ENCODE peak calls at places on chromosomes 1 and 21, in nine cellular contexts. One of them, this sample, is unnamed.

GRCh38 chr1:248786106-248786665 is 30.6 kb upstream of the LYPD8 start:
- DNase-seq in HL-60: peak; percentile 87
- DNase-seq in fibroblast of pulmonary artery: no peak
- DNase-seq in HepG2: no peak
- DNase-seq in cardiac fibroblast: no peak
- DNase-seq in cardiac muscle cell: no peak
- DNase-seq in brain microvascular endothelial cell: no peak
- DNase-seq in HFF-Myc: no peak
- DNase-seq in K562: no peak
- DNase-seq in this sample: no peak

GRCh38 chr1:25787477-25788043 is 12.4 kb upstream of the SELENON start:
- DNase-seq in K562: no peak
- DNase-seq in HL-60: no peak
- DNase-seq in cardiac muscle cell: no peak
- DNase-seq in HFF-Myc: no peak
- DNase-seq in HepG2: no peak
- DNase-seq in fibroblast of pulmonary artery: no peak
- DNase-seq in cardiac fibroblast: no peak
- DNase-seq in brain microvascular endothelial cell: no peak
- DNase-seq in this sample: no peak

GRCh38 chr1:53547321-53547720 is 88.1 kb downstream of the DMRTB1 start:
- DNase-seq in HepG2: no peak
- DNase-seq in K562: no peak
- DNase-seq in HFF-Myc: no peak
- DNase-seq in cardiac fibroblast: no peak
- DNase-seq in HL-60: no peak
- DNase-seq in cardiac muscle cell: no peak
- DNase-seq in fibroblast of pulmonary artery: no peak
- DNase-seq in brain microvascular endothelial cell: no peak
- DNase-seq in this sample: no peak

GRCh38 chr21:41438425-41439113 is 12.5 kb downstream of the MX1 start:
- DNase-seq in K562: no peak
- DNase-seq in fibroblast of pulmonary artery: no peak
- DNase-seq in HL-60: no peak
- DNase-seq in cardiac muscle cell: no peak
- DNase-seq in cardiac fibroblast: no peak
- DNase-seq in HFF-Myc: no peak
- DNase-seq in HepG2: no peak
- DNase-seq in brain microvascular endothelial cell: no peak
- DNase-seq in this sample: no peak

GRCh38 chr21:42238185-42238934 is 19.4 kb downstream of the ABCG1 start:
- DNase-seq in cardiac fibroblast: no peak
- DNase-seq in HFF-Myc: no peak
- DNase-seq in HL-60: no peak
- DNase-seq in brain microvascular endothelial cell: no peak
- DNase-seq in K562: no peak
- DNase-seq in cardiac muscle cell: no peak
- DNase-seq in HepG2: no peak
- DNase-seq in fibroblast of pulmonary artery: no peak
- DNase-seq in this sample: no peak

GRCh38 chr21:15682977-15683376 is 46.8 kb upstream of the USP25 start:
- DNase-seq in cardiac fibroblast: peak; percentile 52
- DNase-seq in K562: no peak
- DNase-seq in HL-60: peak; percentile 35
- DNase-seq in HepG2: no peak
- DNase-seq in brain microvascular endothelial cell: no peak
- DNase-seq in fibroblast of pulmonary artery: peak; percentile 79
- DNase-seq in cardiac muscle cell: no peak
- DNase-seq in HFF-Myc: no peak
- DNase-seq in this sample: no peak

GRCh38 chr1:156705918-156706646 is 699 bp upstream of the CRABP2 start:
- DNase-seq in HepG2: peak; percentile 23
- DNase-seq in brain microvascular endothelial cell: no peak
- DNase-seq in cardiac fibroblast: peak; percentile 59
- DNase-seq in cardiac muscle cell: peak; percentile 85
- DNase-seq in HFF-Myc: no peak
- DNase-seq in K562: peak; percentile 86
- DNase-seq in fibroblast of pulmonary artery: no peak
- DNase-seq in HL-60: peak; percentile 32
- DNase-seq in this sample: no peak

GRCh38 chr21:32131960-32132359 is 146.9 kb downstream of the MIS18A start:
- DNase-seq in cardiac muscle cell: no peak
- DNase-seq in K562: peak; percentile 65
- DNase-seq in brain microvascular endothelial cell: peak; percentile 10
- DNase-seq in HFF-Myc: no peak
- DNase-seq in cardiac fibroblast: peak; percentile 43
- DNase-seq in HL-60: no peak
- DNase-seq in fibroblast of pulmonary artery: peak; percentile 21
- DNase-seq in HepG2: peak; percentile 20
- DNase-seq in this sample: no peak

GRCh38 chr1:151944110-151944858 is 35.0 kb upstream of the THEM4 start:
- DNase-seq in cardiac fibroblast: no peak
- DNase-seq in K562: peak; percentile 28
- DNase-seq in brain microvascular endothelial cell: no peak
- DNase-seq in fibroblast of pulmonary artery: peak; percentile 20
- DNase-seq in HepG2: no peak
- DNase-seq in HL-60: peak; percentile 22
- DNase-seq in cardiac muscle cell: no peak
- DNase-seq in HFF-Myc: no peak
- DNase-seq in this sample: no peak

GRCh38 chr1:151943591-151943990 is 34.3 kb upstream of the THEM4 start:
- DNase-seq in HFF-Myc: no peak
- DNase-seq in brain microvascular endothelial cell: no peak
- DNase-seq in cardiac fibroblast: no peak
- DNase-seq in cardiac muscle cell: no peak
- DNase-seq in fibroblast of pulmonary artery: no peak
- DNase-seq in K562: no peak
- DNase-seq in HL-60: no peak
- DNase-seq in HepG2: no peak
- DNase-seq in this sample: no peak

GRCh38 chr1:151945725-151946365 is 36.5 kb upstream of the THEM4 start:
- DNase-seq in cardiac fibroblast: peak; percentile 99
- DNase-seq in HFF-Myc: peak; percentile 99
- DNase-seq in cardiac muscle cell: no peak
- DNase-seq in HepG2: peak; percentile 20
- DNase-seq in brain microvascular endothelial cell: peak; percentile 95
- DNase-seq in HL-60: peak; percentile 89
- DNase-seq in K562: peak; percentile 89
- DNase-seq in fibroblast of pulmonary artery: peak; percentile 98
- DNase-seq in this sample: peak; percentile 75

GRCh38 chr1:151946366-151946764 is 37.1 kb upstream of the THEM4 start:
- DNase-seq in HepG2: no peak
- DNase-seq in cardiac muscle cell: no peak
- DNase-seq in brain microvascular endothelial cell: no peak
- DNase-seq in fibroblast of pulmonary artery: peak; percentile 7
- DNase-seq in K562: no peak
- DNase-seq in cardiac fibroblast: no peak
- DNase-seq in HL-60: no peak
- DNase-seq in HFF-Myc: no peak
- DNase-seq in this sample: no peak

GRCh38 chr1:151944859-151945575 is 35.7 kb upstream of the THEM4 start:
- DNase-seq in K562: no peak
- DNase-seq in HFF-Myc: no peak
- DNase-seq in HepG2: no peak
- DNase-seq in cardiac muscle cell: no peak
- DNase-seq in fibroblast of pulmonary artery: no peak
- DNase-seq in HL-60: no peak
- DNase-seq in cardiac fibroblast: no peak
- DNase-seq in brain microvascular endothelial cell: no peak
- DNase-seq in this sample: no peak
- H3K4me3 ChIP-seq in K562: no peak overlapping the region
- H3K4me3 ChIP-seq in HFF-Myc: no peak overlapping the region
- H3K4me3 ChIP-seq in HepG2: no peak overlapping the region
- H3K4me3 ChIP-seq in cardiac muscle cell: no peak overlapping the region
- H3K4me3 ChIP-seq in fibroblast of pulmonary artery: no peak overlapping the region
- H3K4me3 ChIP-seq in HL-60: no peak overlapping the region
- H3K4me3 ChIP-seq in cardiac fibroblast: no peak overlapping the region
- H3K4me3 ChIP-seq in brain microvascular endothelial cell: no peak overlapping the region
- H3K4me3 ChIP-seq in this sample: no peak overlapping the region

GRCh38 chr1:40859017-40859416 is 3.1 kb downstream of the CITED4 start:
- DNase-seq in HepG2: no peak
- DNase-seq in cardiac fibroblast: no peak
- DNase-seq in HFF-Myc: no peak
- DNase-seq in K562: no peak
- DNase-seq in brain microvascular endothelial cell: no peak
- DNase-seq in HL-60: no peak
- DNase-seq in cardiac muscle cell: no peak
- DNase-seq in fibroblast of pulmonary artery: no peak
- DNase-seq in this sample: no peak

GRCh38 chr1:40860706-40861226 is 1.4 kb downstream of the CITED4 start:
- DNase-seq in fibroblast of pulmonary artery: no peak
- DNase-seq in HFF-Myc: no peak
- DNase-seq in brain microvascular endothelial cell: no peak
- DNase-seq in cardiac muscle cell: peak; percentile 35
- DNase-seq in HepG2: no peak
- DNase-seq in HL-60: peak; percentile 95
- DNase-seq in cardiac fibroblast: no peak
- DNase-seq in K562: no peak
- DNase-seq in this sample: no peak

GRCh38 chr1:40866408-40866788 is 4.2 kb upstream of the CITED4 start:
- DNase-seq in HL-60: no peak
- DNase-seq in brain microvascular endothelial cell: peak; percentile 33
- DNase-seq in HFF-Myc: no peak
- DNase-seq in fibroblast of pulmonary artery: no peak
- DNase-seq in HepG2: peak; percentile 58
- DNase-seq in K562: peak; percentile 38
- DNase-seq in cardiac fibroblast: no peak
- DNase-seq in cardiac muscle cell: no peak
- DNase-seq in this sample: no peak

GRCh38 chr1:40861227-40862003 is 748 bp downstream of the CITED4 start:
- DNase-seq in HepG2: no peak
- DNase-seq in HL-60: peak; percentile 15
- DNase-seq in HFF-Myc: no peak
- DNase-seq in cardiac fibroblast: peak; percentile 55
- DNase-seq in K562: no peak
- DNase-seq in brain microvascular endothelial cell: no peak
- DNase-seq in fibroblast of pulmonary artery: no peak
- DNase-seq in cardiac muscle cell: peak; percentile 68
- DNase-seq in this sample: no peak

DNA sequence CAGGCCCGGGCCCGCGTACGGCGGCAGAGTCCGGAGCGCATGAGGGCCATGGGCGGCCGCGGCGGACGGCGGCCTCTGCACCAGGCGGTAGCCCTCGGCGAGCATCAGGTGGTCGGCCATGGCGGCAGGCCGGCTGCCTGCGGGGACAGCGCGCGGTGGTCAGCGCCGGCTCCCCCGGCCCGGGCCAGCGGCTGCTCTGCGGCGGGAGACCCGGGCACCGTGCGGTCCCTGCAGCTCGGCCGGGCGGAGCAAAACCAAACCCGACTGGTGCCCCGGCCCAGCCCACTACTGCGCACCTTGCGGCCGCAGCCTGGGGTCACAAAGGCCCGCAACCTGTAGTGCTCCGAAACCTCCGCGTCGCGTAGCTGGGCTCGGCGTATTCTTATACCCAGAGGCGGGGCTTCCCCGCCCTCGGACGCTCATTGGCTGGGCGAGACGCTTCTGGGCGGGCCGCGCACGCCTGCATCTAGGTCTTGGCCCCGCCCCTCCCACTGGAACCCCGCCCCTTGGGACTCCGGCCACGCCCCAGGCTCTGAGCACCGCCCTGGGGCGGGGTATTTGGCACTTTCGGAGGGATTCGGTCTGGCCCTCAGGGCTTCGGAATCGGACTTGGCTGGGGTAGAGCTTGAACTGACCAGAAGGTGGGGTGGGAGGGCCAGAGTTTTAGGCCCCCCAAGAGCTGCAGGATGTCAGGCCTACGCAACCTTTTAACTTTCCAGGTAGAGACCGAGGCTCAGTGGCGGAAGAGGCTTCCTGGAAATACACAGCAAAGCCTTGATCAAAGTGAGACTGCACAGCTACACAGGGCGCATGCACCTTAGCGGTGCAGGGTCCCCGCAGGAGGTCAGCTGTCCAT is at the start of gene CITED4:
- DNase-seq in HFF-Myc: peak; percentile 67
- DNase-seq in fibroblast of pulmonary artery: peak; percentile 92
- DNase-seq in brain microvascular endothelial cell: peak; percentile 82
- DNase-seq in cardiac muscle cell: peak; percentile 98
- DNase-seq in HepG2: peak; percentile 88
- DNase-seq in cardiac fibroblast: peak; percentile 94
- DNase-seq in HL-60: peak; percentile 95
- DNase-seq in K562: peak; percentile 97
- DNase-seq in this sample: peak; percentile 74
- TF ChIP-seq CTCF in HFF-Myc: peak; percentile 38
- TF ChIP-seq CTCF in fibroblast of pulmonary artery: peak; percentile 13
- TF ChIP-seq CTCF in brain microvascular endothelial cell: no peak
- TF ChIP-seq CTCF in cardiac muscle cell: peak; percentile 23
- TF ChIP-seq CTCF in HepG2: peak; percentile 89
- TF ChIP-seq CTCF in cardiac fibroblast: peak; percentile 23
- TF ChIP-seq CTCF in HL-60: no peak
- TF ChIP-seq CTCF in K562: peak; percentile 85
- TF ChIP-seq CTCF in this sample: peak; percentile 28

DNA sequence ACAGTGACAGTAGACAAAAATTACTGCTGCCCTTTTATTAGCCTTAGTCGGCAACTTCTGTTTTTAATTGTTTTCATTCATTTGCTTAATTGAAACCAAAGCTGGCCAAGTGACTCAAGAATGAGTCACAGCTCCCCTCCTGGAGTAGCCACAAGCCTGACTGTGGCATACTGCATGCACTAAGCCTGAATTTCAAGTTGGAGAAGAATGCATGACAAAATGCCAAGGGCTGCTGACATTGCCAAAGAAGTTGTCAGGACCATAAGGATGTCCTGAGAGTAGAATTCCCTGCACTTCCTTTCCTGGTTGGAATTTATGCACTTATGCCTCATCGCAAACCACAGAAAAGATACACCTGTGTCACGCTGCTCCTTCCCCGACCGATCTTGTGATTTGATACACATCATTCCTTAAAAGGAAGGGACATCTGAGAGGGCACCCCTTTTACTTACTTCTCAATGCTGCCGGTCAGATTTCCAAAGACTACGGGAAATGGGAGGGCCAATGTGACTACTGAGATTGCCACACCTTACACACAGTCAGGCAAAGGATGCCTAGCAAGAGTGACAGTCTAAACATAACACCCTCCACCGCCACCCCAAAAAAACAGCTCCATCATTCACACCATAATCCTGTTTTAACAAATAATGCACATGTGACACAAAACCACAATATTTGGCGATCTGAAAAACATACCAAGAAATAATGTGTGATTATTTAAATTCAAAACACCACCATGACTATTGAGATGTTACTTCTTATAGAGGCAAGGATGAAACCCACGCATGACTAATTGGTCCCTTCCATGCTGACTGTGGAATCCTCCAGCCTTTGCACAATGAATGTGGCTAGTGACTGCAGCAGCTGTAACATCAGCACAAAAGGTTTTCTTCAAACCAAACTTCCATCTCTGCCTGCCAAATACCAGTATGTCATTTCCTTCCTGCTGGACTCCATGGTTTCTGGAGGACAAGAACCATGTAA is 28.2 kb downstream of the VAV3 start:
- DNase-seq in K562: no peak
- DNase-seq in HL-60: peak; percentile 75
- DNase-seq in cardiac fibroblast: peak; percentile 90
- DNase-seq in HFF-Myc: peak; percentile 96
- DNase-seq in brain microvascular endothelial cell: peak; percentile 78
- DNase-seq in fibroblast of pulmonary artery: peak; percentile 95
- DNase-seq in HepG2: no peak
- DNase-seq in cardiac muscle cell: no peak
- DNase-seq in this sample: peak; percentile 18
- H3K4me3 ChIP-seq in K562: no peak overlapping the region
- H3K4me3 ChIP-seq in HL-60: no peak overlapping the region
- H3K4me3 ChIP-seq in cardiac fibroblast: no peak overlapping the region
- H3K4me3 ChIP-seq in HFF-Myc: no peak overlapping the region
- H3K4me3 ChIP-seq in brain microvascular endothelial cell: no peak overlapping the region
- H3K4me3 ChIP-seq in fibroblast of pulmonary artery: no peak overlapping the region
- H3K4me3 ChIP-seq in HepG2: no peak overlapping the region
- H3K4me3 ChIP-seq in cardiac muscle cell: no peak overlapping the region
- H3K4me3 ChIP-seq in this sample: no peak overlapping the region

DNA sequence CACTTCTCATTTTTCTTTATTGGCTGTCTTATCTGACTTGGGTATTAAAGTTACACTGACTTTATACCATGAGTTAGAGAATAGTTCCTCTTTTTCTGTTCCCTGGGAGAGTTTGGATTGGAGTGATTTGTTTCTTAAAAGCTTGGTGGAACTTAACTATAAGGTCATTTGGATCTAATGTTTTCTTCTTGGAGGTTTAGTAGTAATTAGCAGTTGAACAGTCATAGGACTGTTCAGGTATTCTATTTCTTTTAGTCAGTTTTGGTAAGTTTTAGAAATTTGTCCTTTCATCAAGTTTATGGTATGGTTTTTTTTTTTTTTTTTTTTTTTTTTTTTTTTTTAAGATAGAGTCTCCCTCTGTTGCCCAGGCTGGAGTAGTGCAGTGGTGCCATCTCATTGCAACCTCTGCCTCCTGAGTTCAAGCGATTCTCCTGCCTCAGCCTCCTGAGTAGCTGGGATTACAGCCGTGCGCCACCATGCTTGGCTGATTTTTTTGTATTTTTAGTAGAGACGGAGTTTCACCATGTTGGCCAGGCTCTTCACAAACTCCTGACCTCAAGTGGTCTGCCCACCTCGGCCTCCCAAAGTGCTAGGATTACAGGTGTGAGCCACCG is 6.3 kb downstream of the TTC3 start:
- DNase-seq in HepG2: peak; percentile 25
- DNase-seq in K562: peak; percentile 55
- DNase-seq in HFF-Myc: no peak
- DNase-seq in fibroblast of pulmonary artery: no peak
- DNase-seq in cardiac muscle cell: no peak
- DNase-seq in cardiac fibroblast: no peak
- DNase-seq in HL-60: no peak
- DNase-seq in brain microvascular endothelial cell: no peak
- DNase-seq in this sample: no peak
- TF ChIP-seq CTCF in HepG2: peak; percentile 41
- TF ChIP-seq CTCF in K562: peak; percentile 53
- TF ChIP-seq CTCF in HFF-Myc: peak; percentile 27
- TF ChIP-seq CTCF in fibroblast of pulmonary artery: no peak
- TF ChIP-seq CTCF in cardiac muscle cell: peak; percentile 22
- TF ChIP-seq CTCF in cardiac fibroblast: peak; percentile 34
- TF ChIP-seq CTCF in HL-60: no peak
- TF ChIP-seq CTCF in brain microvascular endothelial cell: peak; percentile 56
- TF ChIP-seq CTCF in this sample: no peak